ENCODE peak calls at places on chromosomes 2 and 18, in seven cellular contexts. A is ascending aorta; Y is stomach; F is AG09309; X is AG10803; K is CD8-positive, alpha-beta T cell; M is upper lobe of right lung. R is an unnamed sample.

GRCh38 chr2:16151281-16151570 is 210.9 kb downstream of the MYCN start:
- DNase-seq in M (no peak), Y (no peak), X (no peak), F (no peak), K (no peak), A (no peak), R (no peak)

GRCh38 chr2:17539993-17540812 is at the start of gene VSNL1:
- DNase-seq in K (no peak), M (peak), F (no peak), A (no peak), X (peak), Y (peak), R (peak)

GRCh38 chr2:119696494-119697030 is 17.6 kb downstream of the TMEM177 start:
- DNase-seq in Y (no peak), M (no peak), A (no peak), F (no peak), K (no peak), X (no peak), R (no peak)

GRCh38 chr2:40914648-40915047 is 462.8 kb upstream of the SLC8A1 start:
- DNase-seq in M (no peak), Y (no peak), X (no peak), A (no peak), K (no peak), F (no peak), R (no peak)

GRCh38 chr18:47050468-47050867 is 15.0 kb upstream of the ELOA2 start:
- DNase-seq in M (no peak), Y (no peak), A (no peak), K (no peak), X (peak), F (peak), R (peak)

GRCh38 chr2:62724886-62725711 is 19.6 kb downstream of the EHBP1 start:
- DNase-seq in Y (peak), F (no peak), M (no peak), X (no peak), K (no peak), A (no peak), R (no peak)

GRCh38 chr2:238081150-238081549 is 19.0 kb upstream of the ESPNL start:
- DNase-seq in M (no peak), A (no peak), F (no peak), K (no peak), Y (peak), X (no peak), R (no peak)

GRCh38 chr2:42834161-42834560 is 41.8 kb upstream of the HAAO start:
- DNase-seq in Y (no peak), X (no peak), F (no peak), A (no peak), K (no peak), M (peak), R (no peak)

GRCh38 chr2:175769200-175769599 is 232.9 kb downstream of the LNPK start:
- DNase-seq in F (no peak), M (no peak), X (no peak), Y (no peak), K (no peak), A (no peak), R (peak)

DNA sequence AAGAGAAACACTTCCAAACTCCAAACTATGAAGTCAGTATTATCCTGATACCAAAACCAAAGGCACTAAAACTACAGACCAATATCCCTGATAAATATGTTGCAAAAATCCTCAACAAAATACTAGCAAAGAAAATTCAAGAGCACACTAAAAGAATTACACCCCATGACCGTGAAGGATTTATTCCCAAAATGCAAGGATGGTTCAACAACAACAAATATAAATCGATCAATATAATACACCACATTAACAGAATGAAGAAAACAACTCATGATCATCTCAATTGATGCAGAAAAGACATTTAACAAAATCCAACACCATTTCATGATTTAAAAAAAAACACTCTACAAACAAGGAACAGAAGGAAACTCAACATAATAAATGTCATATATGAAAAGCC is 50.5 kb downstream of the IWS1 start:
- DNase-seq in X (no peak), K (no peak), F (no peak), A (no peak), Y (no peak), M (no peak), R (no peak)
- TF ChIP-seq CTCF in X (no peak), K (no peak), F (no peak), A (no peak), Y (no peak), M (no peak), R (no peak)

GRCh38 chr2:45651415-45652089 is at the start of gene PRKCE:
- DNase-seq in K (peak), F (no peak), Y (peak), A (peak), M (peak), X (peak), R (peak)

GRCh38 chr2:45652090-45653050 is 895 bp downstream of the PRKCE start:
- DNase-seq in X (peak), M (peak), Y (peak), K (peak), A (peak), F (no peak), R (peak)

GRCh38 chr2:45654250-45654649 is 2.8 kb downstream of the PRKCE start:
- DNase-seq in M (no peak), K (no peak), A (no peak), F (no peak), X (no peak), Y (peak), R (no peak)

GRCh38 chr2:45653584-45653983 is 2.1 kb downstream of the PRKCE start:
- DNase-seq in X (peak), Y (no peak), M (no peak), A (no peak), K (no peak), F (no peak), R (peak)

GRCh38 chr2:45653125-45653524 is 1.6 kb downstream of the PRKCE start:
- DNase-seq in K (no peak), A (no peak), X (no peak), M (no peak), Y (no peak), F (no peak), R (no peak)
- H3K4me3 ChIP-seq in K (no peak), A (peak), X (peak), M (peak), Y (peak), F (peak), R (peak)

DNA sequence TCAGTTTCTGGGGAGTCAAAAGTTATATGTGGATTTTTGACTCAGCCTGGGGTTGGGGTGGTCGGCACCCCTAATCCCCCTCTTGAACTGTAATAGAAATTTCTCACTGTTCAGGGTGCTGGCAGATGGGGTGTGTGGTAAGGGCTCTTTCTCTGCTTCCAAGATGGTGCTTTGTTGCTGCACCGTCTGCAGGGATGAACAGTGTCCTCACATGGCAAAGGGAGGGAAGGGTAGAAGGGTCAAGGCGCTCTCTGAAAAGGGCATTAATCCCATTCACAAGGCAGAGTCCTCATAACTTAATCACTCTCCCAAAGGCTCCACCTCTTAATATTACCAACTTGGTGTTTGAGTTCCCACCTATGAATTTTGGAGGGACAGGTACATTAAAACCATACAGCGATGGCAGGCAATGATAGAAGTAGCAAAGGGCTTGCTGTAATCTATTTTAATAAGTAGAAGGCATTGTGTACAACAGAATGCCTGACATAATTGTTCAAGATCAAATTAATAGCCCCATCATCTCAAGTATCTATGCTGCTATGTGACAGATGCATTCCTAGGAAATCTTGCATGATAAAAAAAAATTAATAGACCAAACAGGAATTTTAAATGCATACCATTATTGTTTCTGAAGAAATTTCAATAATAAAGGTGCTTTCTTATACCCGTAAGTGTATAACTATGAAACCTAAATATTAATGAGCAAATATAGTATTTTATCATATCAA is 28.1 kb downstream of the MMADHC start:
- DNase-seq in F (no peak), A (no peak), K (no peak), M (no peak), Y (no peak), X (no peak), R (no peak)
- TF ChIP-seq CTCF in F (no peak), A (no peak), K (no peak), M (no peak), Y (no peak), X (no peak), R (no peak)

GRCh38 chr2:208407667-208408066 is 1.1 kb downstream of the PTH2R start:
- DNase-seq in Y (no peak), A (no peak), K (no peak), F (no peak), M (no peak), X (no peak), R (peak)
- H3K4me3 ChIP-seq in Y (no peak), A (no peak), K (no peak), F (no peak), M (no peak), X (no peak), R (no peak)

DNA sequence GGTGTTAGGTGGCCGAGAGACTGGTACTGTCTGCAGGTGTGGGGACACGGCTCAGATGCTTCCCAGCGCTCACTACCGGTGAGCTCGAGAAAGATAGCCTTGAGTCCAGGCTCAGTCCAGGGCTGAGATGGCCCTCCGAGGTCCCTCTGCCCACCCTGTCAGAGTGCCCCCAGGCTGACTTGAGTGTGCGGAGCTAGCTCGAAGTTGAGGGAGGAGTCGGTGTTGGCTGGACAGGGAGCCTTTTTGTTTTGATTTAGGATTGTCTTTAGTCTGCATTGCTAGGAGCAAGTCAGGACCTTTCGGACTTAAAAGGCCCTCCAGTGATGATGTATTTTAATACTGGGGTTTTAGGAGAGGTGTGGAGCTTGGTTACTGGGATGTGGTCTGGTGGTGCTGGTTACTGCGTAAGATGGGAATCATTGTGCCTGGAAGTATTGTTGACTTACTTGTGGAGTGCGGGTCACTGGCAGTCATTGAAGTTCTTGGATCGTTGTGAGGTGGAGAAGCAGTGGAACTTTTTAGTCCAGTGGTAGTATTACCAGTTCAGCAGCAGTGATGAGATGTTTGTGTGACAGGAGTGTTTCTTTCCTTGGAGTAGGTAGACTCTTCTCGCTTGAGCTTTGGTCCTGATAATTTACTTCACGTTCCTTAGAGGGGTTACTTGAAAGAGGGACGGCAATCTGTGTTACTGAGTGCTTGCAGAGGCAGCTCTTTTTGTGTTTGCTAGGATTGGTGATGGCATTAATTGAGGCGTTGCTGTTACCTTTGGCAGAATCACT is 624 bp downstream of the KIAA1328 start:
- DNase-seq in M (no peak), X (peak), A (no peak), F (no peak), Y (no peak), K (no peak), R (peak)
- TF ChIP-seq CTCF in M (no peak), X (no peak), A (no peak), F (no peak), Y (no peak), K (peak), R (no peak)

R was measured in cardiac fibroblast.